ENCODE peak calls at places on chromosomes 3 and 15, in five cellular contexts. B, E, S, A and V are unnamed samples.

GRCh38 chr15:81002004-81002253 is 1.2 kb downstream of the TLNRD1 start:
- DNase-seq in B (no peak), E (no peak), S (no peak), A (no peak), V (no peak)

GRCh38 chr3:161415506-161416231 is 44.4 kb upstream of the SPTSSB start:
- DNase-seq in B (no peak), E (no peak), S (peak), A (no peak), V (peak)

GRCh38 chr3:151787626-151788025 is 26.3 kb upstream of the AADAC start:
- DNase-seq in B (no peak), E (no peak), S (no peak), A (no peak), V (peak)

GRCh38 chr3:77414881-77415280 is 375.0 kb downstream of the ROBO2 start:
- DNase-seq in B (no peak), E (no peak), S (no peak), A (no peak), V (no peak)

GRCh38 chr3:13379191-13379830 is 40.8 kb downstream of the NUP210 start:
- DNase-seq in B (no peak), E (no peak), S (peak), A (no peak), V (peak)

GRCh38 chr3:190516416-190516815 is 2.5 kb downstream of the IL1RAP start:
- DNase-seq in B (no peak), E (no peak), S (no peak), A (no peak), V (no peak)

GRCh38 chr15:27527490-27528067 is 556.6 kb downstream of the GABRG3 start:
- DNase-seq in B (no peak), E (no peak), S (no peak), A (no peak), V (no peak)

GRCh38 chr3:52471371-52472238 is 16.2 kb downstream of the NISCH start:
- DNase-seq in B (no peak), E (no peak), S (no peak), A (no peak), V (peak)

GRCh38 chr15:25169318-25169717 is 214.5 kb downstream of the SNRPN start:
- DNase-seq in B (no peak), E (no peak), S (no peak), A (peak), V (no peak)

GRCh38 chr15:66290518-66290917 is 2.9 kb upstream of the DIS3L start:
- DNase-seq in B (no peak), E (no peak), S (no peak), A (no peak), V (no peak)

GRCh38 chr3:194281766-194282165 is 69.4 kb downstream of the CPN2 start:
- DNase-seq in B (no peak), E (no peak), S (no peak), A (no peak), V (no peak)

GRCh38 chr3:52848617-52849016 is 13.8 kb upstream of the MUSTN1 start:
- DNase-seq in B (no peak), E (no peak), S (peak), A (no peak), V (peak)

GRCh38 chr3:151008699-151009098 is 36.2 kb upstream of the CLRN1 start:
- DNase-seq in B (no peak), E (no peak), S (peak), A (no peak), V (peak)

GRCh38 chr15:69685524-69686452 is 233.2 kb downstream of the RPLP1 start:
- DNase-seq in B (peak), E (no peak), S (no peak), A (no peak), V (no peak)

GRCh38 chr3:184296616-184297015 is 2.4 kb upstream of the PSMD2 start:
- DNase-seq in B (no peak), E (no peak), S (no peak), A (no peak), V (no peak)

GRCh38 chr15:48411971-48412591 is 80.9 kb downstream of the DUT start:
- DNase-seq in B (no peak), E (no peak), S (no peak), A (no peak), V (no peak)

GRCh38 chr3:13461169-13462124 is 18.7 kb upstream of the HDAC11 start:
- DNase-seq in B (peak), E (peak), S (no peak), A (peak), V (peak)

GRCh38 chr15:36161781-36162212 is 417.6 kb upstream of the CDIN1 start:
- DNase-seq in B (no peak), E (no peak), S (no peak), A (no peak), V (no peak)

GRCh38 chr3:146156801-146157310 is 4.1 kb downstream of the PLOD2 start:
- DNase-seq in B (peak), E (no peak), S (no peak), A (no peak), V (peak)

GRCh38 chr3:161893972-161894371 is 397.4 kb downstream of the OTOL1 start:
- DNase-seq in B (no peak), E (no peak), S (peak), A (no peak), V (peak)

GRCh38 chr15:28022181-28022580 is 76.9 kb downstream of the OCA2 start:
- DNase-seq in B (no peak), E (no peak), S (no peak), A (no peak), V (no peak)